ENCODE peak calls at places on chromosomes 13 and 19, in eight cellular contexts. X is stimulated activated CD4-positive, alpha-beta T cell treated with anti-CD3 and anti-CD28 coated beads, Interleukin-2, amount 100 ng/mL, for 48 hours; F is DMS153; L is stimulated activated CD8-positive, alpha-beta memory T cell treated with anti-CD3 and anti-CD28 coated beads, Interleukin-15, amount 100 ng/mL, for 24 hours; A is heart left ventricle; M is stomach; R is iPS-NIHi11; U is stimulated activated naive B cell treated with anti-CD40 and anti-IgM and Interleukin-4, amounts not matched to agents 10 μg/mL and 1 μg/mL and 100 μg/mL, for 72 hours. J is an unnamed sample.

GRCh38 chr13:41075485-41075884 is 14.2 kb downstream of the WBP4 start:
- DNase-seq in X (no peak), F (no peak), L (no peak), A (no peak), M (no peak), R (no peak), U (no peak), J (no peak)

GRCh38 chr19:40705362-40705651 is 11.4 kb downstream of the COQ8B start:
- DNase-seq in X (no peak), F (no peak), L (no peak), A (peak), M (no peak), R (no peak), U (no peak), J (no peak)

GRCh38 chr19:21256722-21257121 is 72.5 kb downstream of the ZNF708 start:
- DNase-seq in X (no peak), F (no peak), L (no peak), A (no peak), M (no peak), R (peak), U (no peak), J (no peak)

GRCh38 chr19:5035817-5036732 is 67.2 kb downstream of the KDM4B start:
- DNase-seq in X (no peak), F (peak), L (no peak), A (no peak), M (no peak), R (no peak), U (no peak), J (peak)

GRCh38 chr19:14554382-14554812 is 17.5 kb downstream of the NDUFB7 start:
- DNase-seq in X (no peak), F (peak), L (no peak), A (no peak), M (no peak), R (no peak), U (no peak), J (peak)

GRCh38 chr19:1945899-1946298 is 4.9 kb downstream of the CSNK1G2 start:
- DNase-seq in X (no peak), F (no peak), L (no peak), A (peak), M (peak), R (peak), U (no peak), J (no peak)

GRCh38 chr19:4559569-4559968 is at the start of gene SEMA6B:
- DNase-seq in X (no peak), F (no peak), L (no peak), A (peak), M (peak), R (no peak), U (no peak), J (no peak)

GRCh38 chr19:31944286-31944685 is 401.1 kb upstream of the ZNF507 start:
- DNase-seq in X (no peak), F (no peak), L (no peak), A (no peak), M (no peak), R (no peak), U (no peak), J (no peak)

GRCh38 chr19:35216833-35217707 is 11.5 kb downstream of the FAM187B start:
- DNase-seq in X (no peak), F (no peak), L (no peak), A (peak), M (peak), R (no peak), U (no peak), J (no peak)

GRCh38 chr13:107867701-107868661 is 347.4 kb downstream of the LIG4 start:
- DNase-seq in X (no peak), F (peak), L (no peak), A (peak), M (peak), R (peak), U (no peak), J (peak)

GRCh38 chr19:9323557-9323918 is 441 bp upstream of the ZNF559 start:
- DNase-seq in X (peak), F (peak), L (no peak), A (peak), M (peak), R (peak), U (peak), J (peak)

GRCh38 chr19:18416778-18417249 is 2.4 kb upstream of the SSBP4 start:
- DNase-seq in X (no peak), F (peak), L (no peak), A (peak), M (peak), R (peak), U (no peak), J (peak)

GRCh38 chr13:31923134-31923763 is 108.3 kb upstream of the FRY start:
- DNase-seq in X (no peak), F (peak), L (no peak), A (no peak), M (no peak), R (no peak), U (no peak), J (no peak)

GRCh38 chr19:9952276-9952675 is 16.0 kb upstream of the OLFM2 start:
- DNase-seq in X (no peak), F (no peak), L (no peak), A (no peak), M (no peak), R (no peak), U (no peak), J (no peak)

GRCh38 chr13:98571955-98572662 is 4.8 kb downstream of the STK24 start:
- DNase-seq in X (no peak), F (peak), L (no peak), A (no peak), M (no peak), R (no peak), U (no peak), J (no peak)

GRCh38 chr19:52094526-52094925 is 1.0 kb downstream of the ZNF841 start:
- DNase-seq in X (no peak), F (no peak), L (no peak), A (no peak), M (no peak), R (no peak), U (no peak), J (no peak)

GRCh38 chr13:96519380-96519779 is 429.5 kb downstream of the HS6ST3 start:
- DNase-seq in X (no peak), F (no peak), L (no peak), A (no peak), M (no peak), R (no peak), U (no peak), J (no peak)

GRCh38 chr19:58519087-58519354 is 589 bp downstream of the ZBTB45 start:
- DNase-seq in X (peak), F (peak), L (no peak), A (peak), M (peak), R (peak), U (no peak), J (no peak)